ENCODE peak calls at places on chromosomes 2 and 18, in four cellular contexts. One of them, this sample, is unnamed.
A peak's percentile ranks its signal among the peaks of the same experiment; 100 is the strongest.

GRCh38 chr2:18719978-18720775 is 130.8 kb upstream of the NT5C1B start:
- DNase-seq in psoas muscle: no peak
- DNase-seq in hepatocyte: peak; percentile 36
- DNase-seq in left ventricle myocardium inferior: no peak
- DNase-seq in this sample: no peak

GRCh38 chr18:27447530-27447929 is 262.4 kb upstream of the CHST9 start:
- DNase-seq in psoas muscle: no peak
- DNase-seq in hepatocyte: no peak
- DNase-seq in left ventricle myocardium inferior: no peak
- DNase-seq in this sample: no peak

GRCh38 chr18:31510319-31510718 is 12.3 kb downstream of the DSG2 start:
- DNase-seq in psoas muscle: no peak
- DNase-seq in hepatocyte: peak; percentile 54
- DNase-seq in left ventricle myocardium inferior: no peak
- DNase-seq in this sample: no peak

GRCh38 chr2:135942936-135943688 is 42.3 kb downstream of the DARS1 start:
- DNase-seq in psoas muscle: no peak
- DNase-seq in hepatocyte: no peak
- DNase-seq in left ventricle myocardium inferior: no peak
- DNase-seq in this sample: no peak

GRCh38 chr2:48674933-48675332 is 57.3 kb downstream of the GTF2A1L start:
- DNase-seq in psoas muscle: no peak
- DNase-seq in hepatocyte: no peak
- DNase-seq in left ventricle myocardium inferior: no peak
- DNase-seq in this sample: no peak

GRCh38 chr2:27973592-27973991 is 83.1 kb downstream of the BABAM2 start:
- DNase-seq in psoas muscle: no peak
- DNase-seq in hepatocyte: peak; percentile 20
- DNase-seq in left ventricle myocardium inferior: no peak
- DNase-seq in this sample: no peak

GRCh38 chr2:102708847-102709559 is 52.8 kb upstream of the TMEM182 start:
- DNase-seq in psoas muscle: no peak
- DNase-seq in hepatocyte: peak; percentile 68
- DNase-seq in left ventricle myocardium inferior: no peak
- DNase-seq in this sample: peak; percentile 9

GRCh38 chr2:14255135-14255820 is 377.2 kb upstream of the LRATD1 start:
- DNase-seq in psoas muscle: no peak
- DNase-seq in hepatocyte: no peak
- DNase-seq in left ventricle myocardium inferior: no peak
- DNase-seq in this sample: no peak

GRCh38 chr2:17035010-17035409 is 369.4 kb upstream of the CYRIA start:
- DNase-seq in psoas muscle: no peak
- DNase-seq in hepatocyte: no peak
- DNase-seq in left ventricle myocardium inferior: no peak
- DNase-seq in this sample: no peak

GRCh38 chr2:11974573-11974972 is 228.1 kb downstream of the LPIN1 start:
- DNase-seq in psoas muscle: no peak
- DNase-seq in hepatocyte: no peak
- DNase-seq in left ventricle myocardium inferior: no peak
- DNase-seq in this sample: no peak

GRCh38 chr18:49212819-49213218 is 247.6 kb downstream of the DYM start:
- DNase-seq in psoas muscle: no peak
- DNase-seq in hepatocyte: no peak
- DNase-seq in left ventricle myocardium inferior: no peak
- DNase-seq in this sample: no peak

GRCh38 chr2:159129301-159129700 is 157.2 kb downstream of the WDSUB1 start:
- DNase-seq in psoas muscle: no peak
- DNase-seq in hepatocyte: no peak
- DNase-seq in left ventricle myocardium inferior: no peak
- DNase-seq in this sample: no peak

GRCh38 chr2:156687715-156688114 is 251.5 kb downstream of the GPD2 start:
- DNase-seq in psoas muscle: peak; percentile 59
- DNase-seq in hepatocyte: peak; percentile 9
- DNase-seq in left ventricle myocardium inferior: no peak
- DNase-seq in this sample: no peak

GRCh38 chr2:41922177-41922576 is 125.6 kb upstream of the PKDCC start:
- DNase-seq in psoas muscle: no peak
- DNase-seq in hepatocyte: no peak
- DNase-seq in left ventricle myocardium inferior: no peak
- DNase-seq in this sample: no peak

GRCh38 chr2:226756131-226756530 is 43.5 kb downstream of the IRS1 start:
- DNase-seq in psoas muscle: no peak
- DNase-seq in hepatocyte: peak; percentile 59
- DNase-seq in left ventricle myocardium inferior: no peak
- DNase-seq in this sample: peak; percentile 79

GRCh38 chr18:8673276-8674209 is 31.8 kb upstream of the MTCL1 start:
- DNase-seq in psoas muscle: no peak
- DNase-seq in hepatocyte: no peak
- DNase-seq in left ventricle myocardium inferior: no peak
- DNase-seq in this sample: no peak

GRCh38 chr2:100882645-100883613 is 63.0 kb downstream of the NPAS2 start:
- DNase-seq in psoas muscle: no peak
- DNase-seq in hepatocyte: peak; percentile 76
- DNase-seq in left ventricle myocardium inferior: no peak
- DNase-seq in this sample: peak; percentile 69

GRCh38 chr18:30613467-30613801 is 429.1 kb downstream of the DSC3 start:
- DNase-seq in psoas muscle: no peak
- DNase-seq in hepatocyte: no peak
- DNase-seq in left ventricle myocardium inferior: no peak
- DNase-seq in this sample: no peak

GRCh38 chr18:79616651-79617518 is 62.7 kb upstream of the CTDP1 start:
- DNase-seq in psoas muscle: peak; percentile 50
- DNase-seq in hepatocyte: peak; percentile 38
- DNase-seq in left ventricle myocardium inferior: no peak
- DNase-seq in this sample: no peak

GRCh38 chr2:3097804-3098203 is 279.8 kb downstream of the EIPR1 start:
- DNase-seq in psoas muscle: no peak
- DNase-seq in hepatocyte: no peak
- DNase-seq in left ventricle myocardium inferior: no peak
- DNase-seq in this sample: no peak

GRCh38 chr18:51448949-51449348 is 251.5 kb upstream of the MEX3C start:
- DNase-seq in psoas muscle: no peak
- DNase-seq in hepatocyte: no peak
- DNase-seq in left ventricle myocardium inferior: no peak
- DNase-seq in this sample: no peak

GRCh38 chr2:164839914-164840457 is 1.6 kb downstream of the COBLL1 start:
- DNase-seq in psoas muscle: no peak
- DNase-seq in hepatocyte: peak; percentile 27
- DNase-seq in left ventricle myocardium inferior: no peak
- DNase-seq in this sample: peak; percentile 73

GRCh38 chr2:43280994-43281393 is 54.6 kb upstream of the ZFP36L2 start:
- DNase-seq in psoas muscle: no peak
- DNase-seq in hepatocyte: no peak
- DNase-seq in left ventricle myocardium inferior: no peak
- DNase-seq in this sample: no peak

GRCh38 chr2:105595536-105595935 is 149.2 kb upstream of the NCK2 start:
- DNase-seq in psoas muscle: no peak
- DNase-seq in hepatocyte: peak; percentile 47
- DNase-seq in left ventricle myocardium inferior: no peak
- DNase-seq in this sample: no peak

GRCh38 chr2:27408601-27409320 is 630 bp downstream of the PPM1G start:
- DNase-seq in psoas muscle: no peak
- DNase-seq in hepatocyte: no peak
- DNase-seq in left ventricle myocardium inferior: peak; percentile 22
- DNase-seq in this sample: no peak

GRCh38 chr2:28643911-28644334 is 107.7 kb upstream of the PPP1CB start:
- DNase-seq in psoas muscle: no peak
- DNase-seq in hepatocyte: peak; percentile 65
- DNase-seq in left ventricle myocardium inferior: no peak
- DNase-seq in this sample: peak; percentile 69

GRCh38 chr2:29075894-29076700 is 1.8 kb upstream of the PCARE start:
- DNase-seq in psoas muscle: no peak
- DNase-seq in hepatocyte: no peak
- DNase-seq in left ventricle myocardium inferior: no peak
- DNase-seq in this sample: no peak

GRCh38 chr2:109331081-109331480 is 202.1 kb downstream of the SH3RF3 start:
- DNase-seq in psoas muscle: no peak
- DNase-seq in hepatocyte: no peak
- DNase-seq in left ventricle myocardium inferior: no peak
- DNase-seq in this sample: no peak

GRCh38 chr18:10240276-10240675 is 214.2 kb upstream of the APCDD1 start:
- DNase-seq in psoas muscle: no peak
- DNase-seq in hepatocyte: no peak
- DNase-seq in left ventricle myocardium inferior: no peak
- DNase-seq in this sample: no peak

GRCh38 chr2:234951386-234952269 is at the start of gene SH3BP4:
- DNase-seq in psoas muscle: peak; percentile 83
- DNase-seq in hepatocyte: peak; percentile 95
- DNase-seq in left ventricle myocardium inferior: peak; percentile 88
- DNase-seq in this sample: no peak

GRCh38 chr2:168434164-168434563 is 21.9 kb upstream of the CERS6 start:
- DNase-seq in psoas muscle: no peak
- DNase-seq in hepatocyte: peak; percentile 48
- DNase-seq in left ventricle myocardium inferior: peak; percentile 26
- DNase-seq in this sample: no peak

GRCh38 chr2:128268611-128269357 is 49.9 kb downstream of the HS6ST1 start:
- DNase-seq in psoas muscle: peak; percentile 38
- DNase-seq in hepatocyte: no peak
- DNase-seq in left ventricle myocardium inferior: no peak
- DNase-seq in this sample: no peak

GRCh38 chr2:215754546-215754945 is 258.8 kb downstream of the MREG start:
- DNase-seq in psoas muscle: no peak
- DNase-seq in hepatocyte: no peak
- DNase-seq in left ventricle myocardium inferior: no peak
- DNase-seq in this sample: no peak

GRCh38 chr18:49690307-49690706 is 123.0 kb downstream of the ACAA2 start:
- DNase-seq in psoas muscle: no peak
- DNase-seq in hepatocyte: no peak
- DNase-seq in left ventricle myocardium inferior: no peak
- DNase-seq in this sample: peak; percentile 75

GRCh38 chr2:43218550-43219382 is 7.6 kb downstream of the ZFP36L2 start:
- DNase-seq in psoas muscle: peak; percentile 68
- DNase-seq in hepatocyte: peak; percentile 56
- DNase-seq in left ventricle myocardium inferior: peak; percentile 54
- DNase-seq in this sample: peak; percentile 93

GRCh38 chr2:43484323-43484930 is 111.4 kb downstream of the THADA start:
- DNase-seq in psoas muscle: no peak
- DNase-seq in hepatocyte: peak; percentile 80
- DNase-seq in left ventricle myocardium inferior: no peak
- DNase-seq in this sample: no peak

GRCh38 chr2:22355816-22356433 is 1029.1 kb upstream of the KLHL29 start:
- DNase-seq in psoas muscle: peak; percentile 61
- DNase-seq in hepatocyte: peak; percentile 60
- DNase-seq in left ventricle myocardium inferior: peak; percentile 46
- DNase-seq in this sample: no peak

GRCh38 chr2:156435725-156436476 is at the start of gene GPD2:
- DNase-seq in psoas muscle: peak; percentile 96
- DNase-seq in hepatocyte: peak; percentile 96
- DNase-seq in left ventricle myocardium inferior: peak; percentile 94
- DNase-seq in this sample: no peak

GRCh38 chr18:13159579-13159978 is 59.0 kb upstream of the LDLRAD4 start:
- DNase-seq in psoas muscle: no peak
- DNase-seq in hepatocyte: peak; percentile 72
- DNase-seq in left ventricle myocardium inferior: no peak
- DNase-seq in this sample: peak; percentile 44

DNA sequence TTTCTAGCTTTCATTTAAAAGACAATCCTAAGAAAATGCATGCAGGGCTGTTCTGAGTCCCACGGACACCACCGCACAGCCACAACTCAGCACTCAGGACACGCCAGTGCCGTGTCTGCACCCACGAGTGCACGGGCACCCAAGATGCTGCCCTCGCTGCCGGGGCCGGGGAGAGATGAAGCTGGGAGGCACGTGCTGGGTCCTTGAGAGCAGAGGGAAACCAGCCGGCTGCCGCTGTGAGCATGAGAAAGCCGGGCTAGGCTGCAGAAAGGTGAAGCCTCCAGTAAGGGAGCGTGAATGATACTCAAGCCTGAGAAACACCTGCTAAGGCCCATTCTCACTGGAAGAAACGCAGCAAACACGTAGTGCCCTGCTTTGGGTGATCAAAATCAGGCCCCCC is 4.8 kb downstream of the COPS9 start:
- DNase-seq in psoas muscle: peak; percentile 38
- DNase-seq in hepatocyte: no peak
- DNase-seq in left ventricle myocardium inferior: no peak
- DNase-seq in this sample: no peak
- H3K36me3 ChIP-seq in psoas muscle: peaks cover 59% of the 10 kb centered on the region
- H3K36me3 ChIP-seq in hepatocyte: no peaks in the 10 kb centered on the region
- H3K36me3 ChIP-seq in left ventricle myocardium inferior: peaks cover 60% of the 10 kb centered on the region
- H3K36me3 ChIP-seq in this sample: peaks cover 37% of the 10 kb centered on the region

GRCh38 chr2:203237501-203238238 is 1.1 kb upstream of the CYP20A1 start:
- DNase-seq in psoas muscle: no peak
- DNase-seq in hepatocyte: no peak
- DNase-seq in left ventricle myocardium inferior: no peak
- DNase-seq in this sample: no peak
- H3K4me3 ChIP-seq in psoas muscle: peak overlapping the region; percentile 79
- H3K4me3 ChIP-seq in hepatocyte: no peak overlapping the region
- H3K4me3 ChIP-seq in left ventricle myocardium inferior: peak overlapping the region; percentile 98
- H3K4me3 ChIP-seq in this sample: peak overlapping the region; percentile 12

DNA sequence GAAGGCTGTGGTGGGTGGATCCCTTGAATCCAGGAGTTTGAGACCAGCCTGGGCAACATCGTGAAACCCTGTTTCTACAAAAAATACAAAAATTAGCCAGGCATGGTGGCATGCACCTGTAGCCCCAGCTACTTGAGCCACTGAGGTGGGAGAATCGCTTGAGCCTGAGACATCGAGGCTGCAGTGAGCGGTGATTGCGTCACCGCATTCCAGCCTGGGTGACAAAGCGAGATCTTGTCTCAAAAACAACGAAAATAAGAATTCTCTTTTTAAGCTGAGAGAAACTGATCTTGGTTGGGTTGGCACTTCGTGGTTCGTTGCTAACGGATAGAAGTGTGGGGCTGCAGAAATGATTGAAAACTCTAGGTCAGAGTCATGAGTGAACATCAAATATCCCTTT is 109.3 kb upstream of the CNGA3 start:
- DNase-seq in psoas muscle: no peak
- DNase-seq in hepatocyte: no peak
- DNase-seq in left ventricle myocardium inferior: no peak
- DNase-seq in this sample: no peak
- H3K36me3 ChIP-seq in psoas muscle: no peaks in the 10 kb centered on the region
- H3K36me3 ChIP-seq in hepatocyte: no peaks in the 10 kb centered on the region
- H3K36me3 ChIP-seq in left ventricle myocardium inferior: no peaks in the 10 kb centered on the region
- H3K36me3 ChIP-seq in this sample: no peaks in the 10 kb centered on the region

GRCh38 chr2:66665124-66665984 is 230.4 kb downstream of the MEIS1 start:
- DNase-seq in psoas muscle: no peak
- DNase-seq in hepatocyte: no peak
- DNase-seq in left ventricle myocardium inferior: no peak
- DNase-seq in this sample: no peak

GRCh38 chr2:66661253-66662173 is 226.6 kb downstream of the MEIS1 start:
- DNase-seq in psoas muscle: no peak
- DNase-seq in hepatocyte: no peak
- DNase-seq in left ventricle myocardium inferior: no peak
- DNase-seq in this sample: no peak

GRCh38 chr2:66660804-66661203 is 225.9 kb downstream of the MEIS1 start:
- DNase-seq in psoas muscle: no peak
- DNase-seq in hepatocyte: no peak
- DNase-seq in left ventricle myocardium inferior: no peak
- DNase-seq in this sample: no peak
- H3K4me3 ChIP-seq in psoas muscle: no peak overlapping the region
- H3K4me3 ChIP-seq in hepatocyte: no peak overlapping the region
- H3K4me3 ChIP-seq in left ventricle myocardium inferior: no peak overlapping the region
- H3K4me3 ChIP-seq in this sample: no peak overlapping the region

GRCh38 chr2:126115975-126116374 is 540.0 kb upstream of the GYPC start:
- DNase-seq in psoas muscle: no peak
- DNase-seq in hepatocyte: no peak
- DNase-seq in left ventricle myocardium inferior: no peak
- DNase-seq in this sample: no peak

GRCh38 chr2:126117886-126118285 is 538.1 kb upstream of the GYPC start:
- DNase-seq in psoas muscle: no peak
- DNase-seq in hepatocyte: no peak
- DNase-seq in left ventricle myocardium inferior: no peak
- DNase-seq in this sample: no peak
- H3K36me3 ChIP-seq in psoas muscle: no peaks in the 10 kb centered on the region
- H3K36me3 ChIP-seq in hepatocyte: no peaks in the 10 kb centered on the region
- H3K36me3 ChIP-seq in left ventricle myocardium inferior: no peaks in the 10 kb centered on the region
- H3K36me3 ChIP-seq in this sample: no peaks in the 10 kb centered on the region